ENCODE peak calls at places on chromosomes 11 and 22, in five cellular contexts. One of them, this sample, is unnamed.

GRCh38 chr11:128624269-128625170 is 37.2 kb upstream of the ETS1 start:
- DNase-seq in SK-N-SH: no peak
- DNase-seq in IMR-90: no peak
- DNase-seq in HepG2: no peak
- DNase-seq in K562: no peak
- DNase-seq in this sample: no peak

GRCh38 chr11:10272132-10272531 is 21.9 kb downstream of the SBF2 start:
- DNase-seq in SK-N-SH: no peak
- DNase-seq in IMR-90: peak
- DNase-seq in HepG2: no peak
- DNase-seq in K562: no peak
- DNase-seq in this sample: no peak

GRCh38 chr11:43904737-43905515 is 24.3 kb downstream of the ALKBH3 start:
- DNase-seq in SK-N-SH: no peak
- DNase-seq in IMR-90: peak
- DNase-seq in HepG2: no peak
- DNase-seq in K562: no peak
- DNase-seq in this sample: no peak

GRCh38 chr22:22508274-22509176 is at the start of gene ZNF280B:
- DNase-seq in SK-N-SH: peak
- DNase-seq in IMR-90: peak
- DNase-seq in HepG2: peak
- DNase-seq in K562: peak
- DNase-seq in this sample: peak

GRCh38 chr11:129425214-129425613 is 49.6 kb downstream of the BARX2 start:
- DNase-seq in SK-N-SH: no peak
- DNase-seq in IMR-90: no peak
- DNase-seq in HepG2: no peak
- DNase-seq in K562: no peak
- DNase-seq in this sample: no peak

GRCh38 chr11:1478544-1478943 is 8.0 kb downstream of the MOB2 start:
- DNase-seq in SK-N-SH: no peak
- DNase-seq in IMR-90: no peak
- DNase-seq in HepG2: no peak
- DNase-seq in K562: no peak
- DNase-seq in this sample: no peak

GRCh38 chr11:45301537-45302246 is 15.6 kb upstream of the SYT13 start:
- DNase-seq in SK-N-SH: no peak
- DNase-seq in IMR-90: no peak
- DNase-seq in HepG2: no peak
- DNase-seq in K562: no peak
- DNase-seq in this sample: no peak

GRCh38 chr11:134098566-134099184 is 29.8 kb downstream of the JAM3 start:
- DNase-seq in SK-N-SH: no peak
- DNase-seq in IMR-90: no peak
- DNase-seq in HepG2: peak
- DNase-seq in K562: no peak
- DNase-seq in this sample: no peak

GRCh38 chr22:19880786-19881569 is 26.3 kb upstream of the GNB1L start:
- DNase-seq in SK-N-SH: peak
- DNase-seq in IMR-90: peak
- DNase-seq in HepG2: peak
- DNase-seq in K562: peak
- DNase-seq in this sample: peak

GRCh38 chr11:57484141-57484710 is 23.9 kb downstream of the RTN4RL2 start:
- DNase-seq in SK-N-SH: no peak
- DNase-seq in IMR-90: no peak
- DNase-seq in HepG2: no peak
- DNase-seq in K562: no peak
- DNase-seq in this sample: no peak

GRCh38 chr11:63212742-63213141 is 30.7 kb downstream of the SLC22A25 start:
- DNase-seq in SK-N-SH: peak
- DNase-seq in IMR-90: no peak
- DNase-seq in HepG2: peak
- DNase-seq in K562: peak
- DNase-seq in this sample: no peak

GRCh38 chr11:78000193-78000592 is 5.7 kb upstream of the INTS4 start:
- DNase-seq in SK-N-SH: peak
- DNase-seq in IMR-90: peak
- DNase-seq in HepG2: peak
- DNase-seq in K562: peak
- DNase-seq in this sample: no peak

GRCh38 chr22:39800790-39801540 is 92.6 kb downstream of the ENTHD1 start:
- DNase-seq in SK-N-SH: peak
- DNase-seq in IMR-90: no peak
- DNase-seq in HepG2: no peak
- DNase-seq in K562: peak
- DNase-seq in this sample: no peak

GRCh38 chr11:35289821-35290220 is 129.5 kb downstream of the SLC1A2 start:
- DNase-seq in SK-N-SH: no peak
- DNase-seq in IMR-90: peak
- DNase-seq in HepG2: no peak
- DNase-seq in K562: no peak
- DNase-seq in this sample: no peak

GRCh38 chr11:102666331-102666957 is 39.1 kb downstream of the MMP27 start:
- DNase-seq in SK-N-SH: peak
- DNase-seq in IMR-90: peak
- DNase-seq in HepG2: peak
- DNase-seq in K562: peak
- DNase-seq in this sample: no peak

GRCh38 chr22:29734429-29734828 is 14.6 kb downstream of the CABP7 start:
- DNase-seq in SK-N-SH: no peak
- DNase-seq in IMR-90: no peak
- DNase-seq in HepG2: no peak
- DNase-seq in K562: no peak
- DNase-seq in this sample: no peak

GRCh38 chr22:31446767-31447166 is 42.9 kb downstream of the EIF4ENIF1 start:
- DNase-seq in SK-N-SH: no peak
- DNase-seq in IMR-90: no peak
- DNase-seq in HepG2: no peak
- DNase-seq in K562: no peak
- DNase-seq in this sample: no peak

GRCh38 chr11:134454146-134454690 is 42.2 kb upstream of the B3GAT1 start:
- DNase-seq in SK-N-SH: no peak
- DNase-seq in IMR-90: no peak
- DNase-seq in HepG2: no peak
- DNase-seq in K562: no peak
- DNase-seq in this sample: no peak

GRCh38 chr11:297666-298405 is 1.5 kb downstream of the IFITM5 start:
- DNase-seq in SK-N-SH: no peak
- DNase-seq in IMR-90: no peak
- DNase-seq in HepG2: peak
- DNase-seq in K562: peak
- DNase-seq in this sample: no peak

GRCh38 chr11:113431746-113432145 is 43.5 kb downstream of the DRD2 start:
- DNase-seq in SK-N-SH: no peak
- DNase-seq in IMR-90: no peak
- DNase-seq in HepG2: no peak
- DNase-seq in K562: no peak
- DNase-seq in this sample: no peak

GRCh38 chr11:113440816-113441215 is 34.4 kb downstream of the DRD2 start:
- DNase-seq in SK-N-SH: no peak
- DNase-seq in IMR-90: no peak
- DNase-seq in HepG2: no peak
- DNase-seq in K562: no peak
- DNase-seq in this sample: no peak

GRCh38 chr11:113436672-113437252 is 38.4 kb downstream of the DRD2 start:
- DNase-seq in SK-N-SH: peak
- DNase-seq in IMR-90: no peak
- DNase-seq in HepG2: no peak
- DNase-seq in K562: no peak
- DNase-seq in this sample: no peak

GRCh38 chr11:113435190-113435968 is 39.8 kb downstream of the DRD2 start:
- DNase-seq in SK-N-SH: no peak
- DNase-seq in IMR-90: no peak
- DNase-seq in HepG2: no peak
- DNase-seq in K562: no peak
- DNase-seq in this sample: no peak
- TF ChIP-seq RFX5 in SK-N-SH: no peak
- TF ChIP-seq RFX5 in IMR-90: no peak
- TF ChIP-seq RFX5 in HepG2: no peak
- TF ChIP-seq RFX5 in K562: no peak
- TF ChIP-seq RFX5 in this sample: no peak

DNA sequence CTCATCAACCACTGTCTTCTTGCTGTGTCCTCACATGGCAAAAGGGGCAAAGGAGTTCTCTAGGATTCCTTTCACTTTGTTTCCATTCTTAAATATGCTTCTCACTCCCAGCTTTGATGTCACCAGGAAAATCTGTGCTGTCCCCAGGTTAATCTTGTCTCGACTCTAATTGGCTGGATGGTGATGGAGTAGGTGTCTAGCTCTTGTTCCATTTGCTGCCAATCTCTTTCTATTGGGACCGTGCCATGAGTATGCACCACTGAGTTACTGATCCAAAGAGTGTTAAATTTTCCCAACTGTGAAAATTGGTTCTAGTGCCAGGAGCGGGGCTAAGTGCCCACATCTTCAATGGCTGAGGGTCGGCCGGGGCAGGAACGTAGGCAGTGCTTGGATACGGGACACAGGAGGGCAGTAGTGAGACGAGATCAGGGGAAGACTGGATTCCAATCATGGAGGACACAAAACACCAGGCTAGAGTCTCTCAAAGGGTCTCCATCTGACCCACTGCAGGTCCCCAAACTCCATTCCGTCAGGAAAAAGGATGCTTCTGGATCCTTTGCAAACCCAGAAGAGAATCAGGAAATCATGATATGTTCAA is 47.7 kb upstream of the CSNK2A3 start:
- DNase-seq in SK-N-SH: no peak
- DNase-seq in IMR-90: no peak
- DNase-seq in HepG2: peak
- DNase-seq in K562: peak
- DNase-seq in this sample: peak
- TF ChIP-seq RFX5 in SK-N-SH: no peak
- TF ChIP-seq RFX5 in IMR-90: no peak
- TF ChIP-seq RFX5 in HepG2: no peak
- TF ChIP-seq RFX5 in K562: no peak
- TF ChIP-seq RFX5 in this sample: no peak

GRCh38 chr11:104043678-104044239 is 7.3 kb downstream of the DDI1 start:
- DNase-seq in SK-N-SH: no peak
- DNase-seq in IMR-90: peak
- DNase-seq in HepG2: no peak
- DNase-seq in K562: no peak
- DNase-seq in this sample: no peak
- TF ChIP-seq RFX5 in SK-N-SH: no peak
- TF ChIP-seq RFX5 in IMR-90: no peak
- TF ChIP-seq RFX5 in HepG2: no peak
- TF ChIP-seq RFX5 in K562: no peak
- TF ChIP-seq RFX5 in this sample: no peak

GRCh38 chr11:110092577-110093406 is at the start of gene ZC3H12C:
- DNase-seq in SK-N-SH: peak
- DNase-seq in IMR-90: peak
- DNase-seq in HepG2: peak
- DNase-seq in K562: peak
- DNase-seq in this sample: peak
- TF ChIP-seq RFX5 in SK-N-SH: no peak
- TF ChIP-seq RFX5 in IMR-90: no peak
- TF ChIP-seq RFX5 in HepG2: no peak
- TF ChIP-seq RFX5 in K562: no peak
- TF ChIP-seq RFX5 in this sample: no peak